ENCODE peak calls at places on chromosome 1, in six cellular contexts. N, J, Z, U, O and P are unnamed samples.

GRCh38 chr1:88763649-88764406 is 79.8 kb downstream of the PKN2 start:
- DNase-seq in N (no peak), O (no peak), U (no peak), J (no peak), Z (peak), P (no peak)

GRCh38 chr1:206782448-206782847 is 10.2 kb upstream of the IL10 start:
- DNase-seq in O (no peak), N (no peak), J (no peak), U (no peak), Z (no peak), P (no peak)

GRCh38 chr1:109750920-109751319 is 10.1 kb upstream of the GSTM3 start:
- DNase-seq in O (no peak), U (peak), Z (no peak), N (no peak), J (no peak), P (no peak)

GRCh38 chr1:24203404-24203803 is 16.3 kb upstream of the IFNLR1 start:
- DNase-seq in U (no peak), N (no peak), Z (no peak), J (peak), O (no peak), P (no peak)

GRCh38 chr1:55375617-55376258 is 160.6 kb upstream of the USP24 start:
- DNase-seq in O (peak), J (no peak), U (no peak), Z (peak), N (peak), P (peak)

GRCh38 chr1:56864430-56864829 is 9.8 kb downstream of the C8A start:
- DNase-seq in J (no peak), N (no peak), O (no peak), Z (peak), U (no peak), P (no peak)

GRCh38 chr1:15939181-15940109 is 36.5 kb downstream of the ZBTB17 start:
- DNase-seq in O (no peak), U (no peak), Z (peak), N (no peak), J (no peak), P (no peak)

GRCh38 chr1:9211291-9211811 is 23.2 kb upstream of the H6PD start:
- DNase-seq in J (no peak), N (no peak), O (no peak), Z (peak), U (no peak), P (no peak)

GRCh38 chr1:18597159-18598042 is 33.2 kb upstream of the PAX7 start:
- DNase-seq in Z (peak), U (peak), J (peak), N (peak), O (peak), P (peak)

GRCh38 chr1:221031890-221032222 is 152.6 kb downstream of the HLX start:
- DNase-seq in N (no peak), Z (peak), O (no peak), J (no peak), U (no peak), P (no peak)